ENCODE peak calls at places on chromosomes 4 and X, in nine cellular contexts. One of them, this sample, is unnamed.

GRCh38 chr4:74543983-74544382 is 99.0 kb downstream of the AREG start:
- DNase-seq in A172: no peak
- DNase-seq in GDM1: no peak
- DNase-seq in fibroblast of mammary gland: peak
- DNase-seq in T-helper 2 cell treated with Interferon-gamma antibody and Interleukin-4, amounts not matched to agents 5 μg/mL and 100 μg/mL, for 36 hours: no peak
- DNase-seq in gastrocnemius medialis: no peak
- DNase-seq in fibroblast of gingiva: peak
- DNase-seq in NCI-H2171: no peak
- DNase-seq in ovary: no peak
- DNase-seq in this sample: no peak

GRCh38 chrX:85870585-85870984 is 176.8 kb downstream of the CHM start:
- DNase-seq in fibroblast of mammary gland: no peak
- DNase-seq in gastrocnemius medialis: no peak
- DNase-seq in A172: no peak
- DNase-seq in NCI-H2171: no peak
- DNase-seq in ovary: no peak
- DNase-seq in GDM1: no peak
- DNase-seq in fibroblast of gingiva: no peak
- DNase-seq in T-helper 2 cell treated with Interferon-gamma antibody and Interleukin-4, amounts not matched to agents 5 μg/mL and 100 μg/mL, for 36 hours: no peak
- DNase-seq in this sample: no peak

GRCh38 chr4:31613946-31614623 is 893.9 kb downstream of the PCDH7 start:
- DNase-seq in fibroblast of gingiva: no peak
- DNase-seq in gastrocnemius medialis: peak
- DNase-seq in NCI-H2171: no peak
- DNase-seq in A172: peak
- DNase-seq in ovary: no peak
- DNase-seq in fibroblast of mammary gland: no peak
- DNase-seq in GDM1: no peak
- DNase-seq in T-helper 2 cell treated with Interferon-gamma antibody and Interleukin-4, amounts not matched to agents 5 μg/mL and 100 μg/mL, for 36 hours: no peak
- DNase-seq in this sample: no peak

GRCh38 chrX:155938132-155938531 is 57.0 kb downstream of the VAMP7 start:
- DNase-seq in A172: no peak
- DNase-seq in NCI-H2171: no peak
- DNase-seq in fibroblast of gingiva: no peak
- DNase-seq in gastrocnemius medialis: no peak
- DNase-seq in ovary: no peak
- DNase-seq in GDM1: no peak
- DNase-seq in T-helper 2 cell treated with Interferon-gamma antibody and Interleukin-4, amounts not matched to agents 5 μg/mL and 100 μg/mL, for 36 hours: no peak
- DNase-seq in fibroblast of mammary gland: no peak
- DNase-seq in this sample: no peak

GRCh38 chrX:12344954-12345353 is 206.7 kb downstream of the FRMPD4 start:
- DNase-seq in GDM1: no peak
- DNase-seq in A172: no peak
- DNase-seq in T-helper 2 cell treated with Interferon-gamma antibody and Interleukin-4, amounts not matched to agents 5 μg/mL and 100 μg/mL, for 36 hours: no peak
- DNase-seq in ovary: no peak
- DNase-seq in gastrocnemius medialis: no peak
- DNase-seq in fibroblast of mammary gland: no peak
- DNase-seq in NCI-H2171: no peak
- DNase-seq in fibroblast of gingiva: no peak
- DNase-seq in this sample: no peak

GRCh38 chr4:117868201-117868600 is 166.1 kb upstream of the NDST3 start:
- DNase-seq in fibroblast of mammary gland: no peak
- DNase-seq in gastrocnemius medialis: no peak
- DNase-seq in NCI-H2171: no peak
- DNase-seq in fibroblast of gingiva: no peak
- DNase-seq in GDM1: no peak
- DNase-seq in A172: no peak
- DNase-seq in ovary: no peak
- DNase-seq in T-helper 2 cell treated with Interferon-gamma antibody and Interleukin-4, amounts not matched to agents 5 μg/mL and 100 μg/mL, for 36 hours: no peak
- DNase-seq in this sample: no peak

GRCh38 chr4:181528570-181529184 is 714.5 kb upstream of the TENM3 start:
- DNase-seq in ovary: peak
- DNase-seq in fibroblast of gingiva: peak
- DNase-seq in T-helper 2 cell treated with Interferon-gamma antibody and Interleukin-4, amounts not matched to agents 5 μg/mL and 100 μg/mL, for 36 hours: peak
- DNase-seq in NCI-H2171: peak
- DNase-seq in GDM1: peak
- DNase-seq in fibroblast of mammary gland: peak
- DNase-seq in gastrocnemius medialis: peak
- DNase-seq in A172: peak
- DNase-seq in this sample: no peak

GRCh38 chrX:131792356-131792749 is 230.7 kb upstream of the STK26 start:
- DNase-seq in ovary: peak
- DNase-seq in T-helper 2 cell treated with Interferon-gamma antibody and Interleukin-4, amounts not matched to agents 5 μg/mL and 100 μg/mL, for 36 hours: no peak
- DNase-seq in fibroblast of gingiva: no peak
- DNase-seq in GDM1: peak
- DNase-seq in A172: peak
- DNase-seq in fibroblast of mammary gland: peak
- DNase-seq in gastrocnemius medialis: no peak
- DNase-seq in NCI-H2171: no peak
- DNase-seq in this sample: peak

GRCh38 chrX:109475174-109475891 is 6.6 kb downstream of the GUCY2F start:
- DNase-seq in A172: peak
- DNase-seq in fibroblast of gingiva: peak
- DNase-seq in ovary: peak
- DNase-seq in fibroblast of mammary gland: peak
- DNase-seq in NCI-H2171: no peak
- DNase-seq in gastrocnemius medialis: no peak
- DNase-seq in GDM1: no peak
- DNase-seq in T-helper 2 cell treated with Interferon-gamma antibody and Interleukin-4, amounts not matched to agents 5 μg/mL and 100 μg/mL, for 36 hours: no peak
- DNase-seq in this sample: no peak

GRCh38 chr4:103786593-103786992 is 66.8 kb upstream of the TACR3 start:
- DNase-seq in gastrocnemius medialis: no peak
- DNase-seq in NCI-H2171: no peak
- DNase-seq in A172: no peak
- DNase-seq in T-helper 2 cell treated with Interferon-gamma antibody and Interleukin-4, amounts not matched to agents 5 μg/mL and 100 μg/mL, for 36 hours: no peak
- DNase-seq in fibroblast of gingiva: no peak
- DNase-seq in fibroblast of mammary gland: no peak
- DNase-seq in GDM1: no peak
- DNase-seq in ovary: no peak
- DNase-seq in this sample: no peak

GRCh38 chr4:156298230-156298629 is 344.6 kb upstream of the CTSO start:
- DNase-seq in GDM1: no peak
- DNase-seq in NCI-H2171: peak
- DNase-seq in ovary: no peak
- DNase-seq in T-helper 2 cell treated with Interferon-gamma antibody and Interleukin-4, amounts not matched to agents 5 μg/mL and 100 μg/mL, for 36 hours: no peak
- DNase-seq in gastrocnemius medialis: no peak
- DNase-seq in fibroblast of gingiva: peak
- DNase-seq in A172: no peak
- DNase-seq in fibroblast of mammary gland: peak
- DNase-seq in this sample: no peak

GRCh38 chrX:123803331-123803983 is 56.4 kb upstream of the XIAP start:
- DNase-seq in A172: peak
- DNase-seq in T-helper 2 cell treated with Interferon-gamma antibody and Interleukin-4, amounts not matched to agents 5 μg/mL and 100 μg/mL, for 36 hours: peak
- DNase-seq in gastrocnemius medialis: no peak
- DNase-seq in fibroblast of gingiva: peak
- DNase-seq in fibroblast of mammary gland: peak
- DNase-seq in GDM1: peak
- DNase-seq in NCI-H2171: no peak
- DNase-seq in ovary: no peak
- DNase-seq in this sample: no peak

GRCh38 chr4:163548481-163549243 is 54.2 kb downstream of the TMA16 start:
- DNase-seq in NCI-H2171: peak
- DNase-seq in fibroblast of gingiva: peak
- DNase-seq in ovary: no peak
- DNase-seq in A172: peak
- DNase-seq in GDM1: no peak
- DNase-seq in gastrocnemius medialis: no peak
- DNase-seq in fibroblast of mammary gland: peak
- DNase-seq in T-helper 2 cell treated with Interferon-gamma antibody and Interleukin-4, amounts not matched to agents 5 μg/mL and 100 μg/mL, for 36 hours: no peak
- DNase-seq in this sample: no peak

GRCh38 chr4:128335541-128335940 is 47.9 kb upstream of the PGRMC2 start:
- DNase-seq in fibroblast of mammary gland: no peak
- DNase-seq in T-helper 2 cell treated with Interferon-gamma antibody and Interleukin-4, amounts not matched to agents 5 μg/mL and 100 μg/mL, for 36 hours: no peak
- DNase-seq in gastrocnemius medialis: no peak
- DNase-seq in ovary: no peak
- DNase-seq in A172: no peak
- DNase-seq in GDM1: no peak
- DNase-seq in NCI-H2171: no peak
- DNase-seq in fibroblast of gingiva: no peak
- DNase-seq in this sample: no peak

GRCh38 chrX:130555341-130555740 is 153.6 kb downstream of the RBMX2 start:
- DNase-seq in A172: no peak
- DNase-seq in ovary: no peak
- DNase-seq in fibroblast of mammary gland: peak
- DNase-seq in GDM1: no peak
- DNase-seq in fibroblast of gingiva: peak
- DNase-seq in T-helper 2 cell treated with Interferon-gamma antibody and Interleukin-4, amounts not matched to agents 5 μg/mL and 100 μg/mL, for 36 hours: no peak
- DNase-seq in gastrocnemius medialis: no peak
- DNase-seq in NCI-H2171: no peak
- DNase-seq in this sample: no peak

GRCh38 chr4:174120446-174121142 is 162.9 kb downstream of the FBXO8 start:
- DNase-seq in GDM1: peak
- DNase-seq in T-helper 2 cell treated with Interferon-gamma antibody and Interleukin-4, amounts not matched to agents 5 μg/mL and 100 μg/mL, for 36 hours: no peak
- DNase-seq in NCI-H2171: no peak
- DNase-seq in fibroblast of gingiva: peak
- DNase-seq in A172: peak
- DNase-seq in fibroblast of mammary gland: peak
- DNase-seq in gastrocnemius medialis: no peak
- DNase-seq in ovary: peak
- DNase-seq in this sample: no peak

GRCh38 chr4:152864361-152864760 is 71.8 kb upstream of the FHDC1 start:
- DNase-seq in fibroblast of mammary gland: no peak
- DNase-seq in gastrocnemius medialis: no peak
- DNase-seq in A172: no peak
- DNase-seq in T-helper 2 cell treated with Interferon-gamma antibody and Interleukin-4, amounts not matched to agents 5 μg/mL and 100 μg/mL, for 36 hours: no peak
- DNase-seq in NCI-H2171: no peak
- DNase-seq in ovary: no peak
- DNase-seq in fibroblast of gingiva: no peak
- DNase-seq in GDM1: no peak
- DNase-seq in this sample: no peak